ENCODE peak calls at places on chromosomes 7 and 10, in five cellular contexts. T is vagina; E is GM12878; S is left ventricle myocardium inferior; W is CD4-positive, CD25-positive, alpha-beta regulatory T cell. Z is an unnamed sample. For H3K4me1 and H3K36me3, the result is how much of the 10 kb centered on the place peaks cover.

GRCh38 chr7:80807166-80807900 is 111.5 kb downstream of the SEMA3C start:
- DNase-seq in E (no peak), T (no peak), S (no peak), W (no peak), Z (no peak)

GRCh38 chr10:101224910-101225823 is 4.1 kb downstream of the LBX1 start:
- DNase-seq in S (no peak), W (no peak), E (no peak), T (no peak), Z (no peak)

GRCh38 chr7:157576415-157576814 is 239.6 kb downstream of the DNAJB6 start:
- DNase-seq in T (no peak), W (peak), S (no peak), E (no peak), Z (no peak)

GRCh38 chr7:30163231-30163894 is 28.6 kb downstream of the MTURN start:
- DNase-seq in T (no peak), S (no peak), W (no peak), E (no peak), Z (peak)

GRCh38 chr10:23630880-23631279 is 192.0 kb downstream of the OTUD1 start:
- DNase-seq in W (no peak), S (no peak), T (no peak), E (no peak), Z (no peak)

GRCh38 chr7:155787171-155787851 is 25.0 kb downstream of the SHH start:
- DNase-seq in E (no peak), W (no peak), S (no peak), T (no peak), Z (no peak)

GRCh38 chr7:4621401-4621800 is 60.7 kb upstream of the FOXK1 start:
- DNase-seq in W (no peak), S (no peak), E (no peak), T (no peak), Z (no peak)

GRCh38 chr10:110980807-110981206 is 61.4 kb downstream of the SHOC2 start:
- DNase-seq in E (no peak), S (no peak), T (no peak), W (no peak), Z (no peak)

GRCh38 chr7:155944901-155945300 is 132.6 kb upstream of the SHH start:
- DNase-seq in W (no peak), E (no peak), S (no peak), T (no peak), Z (no peak)

GRCh38 chr10:32210306-32211045 is 136.5 kb downstream of the EPC1 start:
- DNase-seq in E (no peak), T (no peak), W (no peak), S (no peak), Z (no peak)

GRCh38 chr7:114426380-114426779 is 11.8 kb downstream of the FOXP2 start:
- DNase-seq in W (no peak), S (no peak), T (no peak), E (no peak), Z (no peak)

GRCh38 chr7:158460665-158461064 is 127.0 kb downstream of the PTPRN2 start:
- DNase-seq in T (no peak), W (no peak), E (no peak), S (no peak), Z (no peak)

GRCh38 chr10:77305650-77306632 is 331.7 kb downstream of the KCNMA1 start:
- DNase-seq in T (no peak), W (no peak), E (no peak), S (no peak), Z (no peak)

GRCh38 chr7:24882989-24883631 is 96.9 kb downstream of the OSBPL3 start:
- DNase-seq in S (peak), T (no peak), W (no peak), E (no peak), Z (no peak)

GRCh38 chr10:12954866-12955265 is 46.6 kb downstream of the CCDC3 start:
- DNase-seq in S (no peak), W (no peak), E (no peak), T (no peak), Z (no peak)

GRCh38 chr7:136086712-136087111 is 109.6 kb upstream of the MTPN start:
- DNase-seq in S (no peak), W (no peak), T (no peak), E (peak), Z (no peak)

GRCh38 chr7:96136600-96137239 is 185.2 kb downstream of the SLC25A13 start:
- DNase-seq in E (no peak), W (no peak), S (no peak), T (no peak), Z (no peak)

GRCh38 chr10:5343979-5344378 is 20.8 kb upstream of the UCN3 start:
- DNase-seq in S (no peak), W (no peak), T (no peak), E (no peak), Z (no peak)

GRCh38 chr7:71706576-71706975 is 574.6 kb downstream of the GALNT17 start:
- DNase-seq in E (no peak), S (no peak), W (no peak), T (no peak), Z (no peak)

GRCh38 chr10:16835223-16835622 is 18.0 kb upstream of the RSU1 start:
- DNase-seq in W (peak), T (no peak), E (no peak), S (no peak), Z (no peak)

GRCh38 chr10:14556285-14556956 is 218.3 kb downstream of the FAM107B start:
- DNase-seq in T (no peak), E (peak), W (no peak), S (no peak), Z (no peak)

GRCh38 chr10:12041766-12042408 is 722 bp downstream of the UPF2 start:
- DNase-seq in E (no peak), W (no peak), T (no peak), S (no peak), Z (no peak)

GRCh38 chr7:30656611-30657010 is 25.6 kb downstream of the CRHR2 start:
- DNase-seq in T (no peak), S (no peak), W (no peak), E (no peak), Z (peak)

GRCh38 chr7:128948976-128949760 is 11.4 kb downstream of the IRF5 start:
- DNase-seq in S (no peak), E (no peak), T (no peak), W (no peak), Z (no peak)

GRCh38 chr7:106054971-106055370 is 57.1 kb downstream of the SYPL1 start:
- DNase-seq in S (no peak), E (no peak), T (no peak), W (no peak), Z (no peak)

GRCh38 chr10:7541137-7542087 is 125.4 kb downstream of the ITIH5 start:
- DNase-seq in S (peak), E (no peak), T (no peak), W (no peak), Z (no peak)

GRCh38 chr10:92844746-92845145 is 3.6 kb upstream of the EXOC6 start:
- DNase-seq in W (no peak), E (no peak), S (no peak), T (no peak), Z (no peak)

GRCh38 chr10:107576746-107577145 is 412.2 kb upstream of the SORCS1 start:
- DNase-seq in E (no peak), S (no peak), W (no peak), T (no peak), Z (no peak)

GRCh38 chr10:122636953-122637352 is 62.7 kb downstream of the C10orf120 start:
- DNase-seq in T (no peak), W (no peak), S (no peak), E (no peak), Z (no peak)

GRCh38 chr10:44671321-44671720 is 239.8 kb upstream of the TMEM72 start:
- DNase-seq in W (no peak), S (no peak), T (no peak), E (no peak), Z (no peak)

GRCh38 chr7:143322646-143323343 is 6.9 kb downstream of the CLCN1 start:
- DNase-seq in T (no peak), W (no peak), S (peak), E (no peak), Z (no peak)

GRCh38 chr10:86644412-86645110 is 9.8 kb upstream of the OPN4 start:
- DNase-seq in S (no peak), W (no peak), T (no peak), E (peak), Z (no peak)

GRCh38 chr10:67607472-67607871 is 88.5 kb downstream of the CTNNA3 start:
- DNase-seq in W (no peak), S (no peak), E (no peak), T (no peak), Z (no peak)

GRCh38 chr7:150400779-150401423 is 21.8 kb downstream of the ZNF775 start:
- DNase-seq in E (no peak), T (no peak), W (no peak), S (no peak), Z (no peak)

DNA sequence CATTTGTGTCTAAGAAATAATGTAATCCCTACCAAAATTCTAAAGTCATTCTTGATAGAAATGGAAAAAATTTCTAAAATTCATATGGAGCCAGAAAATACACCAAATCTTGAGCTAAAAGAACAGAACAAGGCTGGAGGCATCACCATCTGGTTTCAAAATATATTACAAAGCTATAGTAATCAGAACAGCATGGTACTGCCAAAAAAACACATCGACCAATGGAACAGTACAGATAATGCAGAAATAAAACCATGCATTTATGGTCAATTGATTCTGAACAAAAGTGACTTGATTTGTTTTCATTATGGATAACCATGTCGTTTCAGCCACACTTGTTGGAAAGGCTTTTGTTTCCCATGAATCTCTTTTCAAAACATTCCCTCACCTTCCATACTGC is 7.0 kb upstream of the WDFY4 start:
- DNase-seq in T (no peak), E (no peak), W (no peak), S (no peak), Z (no peak)
- H3K4me1 ChIP-seq in T (under half), E (under half), W (under half), S (under half), Z (under half)

GRCh38 chr7:120814518-120814917 is 43.4 kb downstream of the TSPAN12 start:
- DNase-seq in T (no peak), S (no peak), E (no peak), W (no peak), Z (no peak)
- H3K36me3 ChIP-seq in T (under half), S (under half), E (under half), W (under half), Z (under half)

GRCh38 chr10:79396587-79396986 is 48.8 kb downstream of the ZCCHC24 start:
- DNase-seq in T (no peak), E (no peak), S (no peak), W (no peak), Z (no peak)
- H3K4me1 ChIP-seq in T (half or more), E (under half), S (under half), W (under half), Z (under half)

DNA sequence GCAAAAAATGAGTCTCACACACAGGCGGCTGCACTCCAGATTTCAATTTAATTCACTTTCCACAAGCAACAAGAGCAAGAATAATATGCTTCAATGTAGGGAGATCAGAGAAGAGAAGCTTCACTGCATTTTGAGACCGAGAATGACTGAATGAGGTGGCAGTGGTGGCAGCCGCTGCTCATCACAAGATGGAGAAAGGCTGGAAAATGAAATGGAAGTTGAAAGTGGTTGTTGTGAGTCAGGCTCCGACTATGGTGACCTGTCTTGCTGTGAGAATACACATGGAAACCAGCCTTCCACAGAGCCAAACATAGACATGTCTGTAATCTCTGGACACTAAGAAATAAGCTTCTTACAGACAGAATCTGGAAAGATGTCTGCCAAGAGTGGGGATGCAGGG is 499.6 kb upstream of the LRRN3 start:
- DNase-seq in E (no peak), S (no peak), T (no peak), W (no peak), Z (no peak)
- H3K36me3 ChIP-seq in E (under half), S (under half), T (under half), W (under half), Z (under half)

GRCh38 chr10:72322030-72322279 is 32.8 kb downstream of the DNAJB12 start:
- DNase-seq in E (no peak), W (no peak), T (no peak), S (no peak), Z (no peak)

GRCh38 chr10:72321248-72322029 is 33.3 kb downstream of the DNAJB12 start:
- DNase-seq in W (no peak), S (no peak), T (no peak), E (no peak), Z (no peak)

GRCh38 chr10:72323108-72323932 is 31.4 kb downstream of the DNAJB12 start:
- DNase-seq in E (no peak), T (no peak), W (no peak), S (no peak), Z (no peak)

GRCh38 chr10:72320676-72321247 is 34.0 kb downstream of the DNAJB12 start:
- DNase-seq in S (peak), T (no peak), W (peak), E (peak), Z (peak)

DNA sequence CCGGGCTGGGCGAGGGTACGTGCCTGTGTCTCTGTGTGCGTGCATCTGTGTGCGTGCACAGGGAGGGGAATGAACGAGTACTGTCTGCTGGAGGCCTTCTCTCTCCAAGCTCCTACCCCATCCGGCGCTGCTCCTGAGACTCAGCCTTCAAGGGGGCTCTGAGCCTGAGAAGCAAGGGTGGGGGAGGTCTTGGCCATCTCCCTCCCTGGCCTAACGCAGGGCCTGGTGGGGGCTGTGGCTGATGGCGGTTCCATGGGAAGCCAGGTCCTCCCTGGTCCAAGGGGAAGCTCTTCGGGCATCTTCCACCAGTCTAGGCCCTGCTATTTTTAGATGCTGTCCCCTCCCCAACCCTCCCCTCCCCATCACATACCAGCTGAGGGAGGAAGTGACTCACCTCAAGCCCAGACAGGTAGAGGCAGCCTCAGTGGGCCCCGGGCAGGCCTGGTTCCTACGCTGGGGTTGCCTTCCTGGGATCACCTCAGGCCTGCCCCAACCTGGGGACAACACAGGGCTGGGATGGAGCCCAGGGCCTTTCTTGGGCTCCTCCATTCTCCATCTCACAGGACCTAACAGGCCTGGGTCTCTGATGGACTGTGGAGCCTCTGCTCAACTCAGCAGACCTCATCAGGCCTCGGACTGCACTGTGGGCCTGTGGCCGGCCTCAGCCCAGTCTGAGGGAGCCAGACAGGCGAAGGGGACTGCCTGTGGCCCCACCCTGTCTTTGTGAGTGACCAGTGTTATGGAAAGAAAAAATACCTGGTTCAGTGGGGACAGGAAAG is 32.2 kb downstream of the DNAJB12 start:
- DNase-seq in E (no peak), S (no peak), W (peak), T (no peak), Z (peak)
- H3K4me1 ChIP-seq in E (under half), S (half or more), W (half or more), T (half or more), Z (half or more)

Z was measured in RWPE2.